ENCODE peak calls at places on chromosomes 7 and 10, in seven cellular contexts. O, K, S, T, C, L and U are unnamed samples.

GRCh38 chr10:117271427-117271826 is 30.5 kb downstream of the SLC18A2 start:
- DNase-seq in T (no peak), C (no peak), O (no peak), S (peak), K (peak), L (no peak), U (no peak)

GRCh38 chr7:101201695-101202602 is 1.1 kb upstream of the MOGAT3 start:
- DNase-seq in K (no peak), C (no peak), T (no peak), S (no peak), L (no peak), O (no peak), U (no peak)

GRCh38 chr10:92915892-92916291 is 67.6 kb downstream of the EXOC6 start:
- DNase-seq in K (no peak), T (no peak), S (no peak), C (no peak), O (no peak), L (no peak), U (no peak)

GRCh38 chr10:14369881-14370280 is 39.2 kb upstream of the FRMD4A start:
- DNase-seq in K (no peak), T (no peak), L (no peak), O (no peak), C (no peak), S (no peak), U (no peak)

GRCh38 chr7:20164420-20165145 is 52.6 kb downstream of the MACC1 start:
- DNase-seq in T (no peak), S (peak), L (no peak), C (no peak), O (no peak), K (no peak), U (no peak)

GRCh38 chr10:61757525-61758397 is 95.0 kb downstream of the CABCOCO1 start:
- DNase-seq in S (peak), T (no peak), L (no peak), O (no peak), C (no peak), K (peak), U (no peak)

GRCh38 chr10:110016037-110016436 is 8.3 kb downstream of the ADD3 start:
- DNase-seq in T (no peak), K (no peak), C (no peak), S (peak), L (no peak), O (no peak), U (no peak)

GRCh38 chr7:50826371-50827172 is 43.9 kb upstream of the GRB10 start:
- DNase-seq in K (peak), L (no peak), O (no peak), S (peak), T (no peak), C (no peak), U (no peak)

GRCh38 chr7:128351296-128352123 is 7.8 kb upstream of the RBM28 start:
- DNase-seq in S (no peak), K (no peak), C (no peak), O (no peak), L (no peak), T (no peak), U (no peak)

GRCh38 chr7:128350708-128351295 is 7.1 kb upstream of the RBM28 start:
- DNase-seq in K (no peak), L (no peak), T (no peak), O (no peak), C (no peak), S (no peak), U (no peak)

GRCh38 chr7:128344431-128344774 is 695 bp upstream of the RBM28 start:
- DNase-seq in O (no peak), K (no peak), C (no peak), T (no peak), L (no peak), S (no peak), U (no peak)

GRCh38 chr7:128349121-128349825 is 5.6 kb upstream of the RBM28 start:
- DNase-seq in T (no peak), K (no peak), S (no peak), L (no peak), C (no peak), O (no peak), U (no peak)

GRCh38 chr7:128347573-128348147 is 4.0 kb upstream of the RBM28 start:
- DNase-seq in C (peak), O (no peak), L (no peak), S (peak), K (peak), T (no peak), U (peak)
- TF ChIP-seq CTCF in C (peak), O (peak), L (peak), S (peak), K (peak), T (peak), U (peak)

DNA sequence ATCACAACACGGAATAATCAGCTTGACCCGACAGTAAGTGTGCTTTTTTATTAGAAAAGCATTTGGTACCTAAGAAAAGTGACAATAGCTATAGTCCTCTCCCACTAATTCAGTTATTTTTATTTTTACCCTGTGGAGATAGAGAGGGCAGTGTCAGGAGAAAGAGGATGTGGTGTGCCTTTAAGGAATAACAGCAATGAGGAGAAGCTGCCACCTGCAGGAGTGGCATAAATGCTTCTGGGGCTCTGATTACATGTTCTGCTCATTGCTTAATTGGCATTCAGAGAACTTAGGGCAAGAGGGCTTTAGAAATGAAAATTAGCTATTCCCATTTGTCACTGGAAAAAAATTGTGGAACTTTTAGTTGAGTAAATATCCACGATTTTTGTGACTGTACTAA is 60.1 kb downstream of the DENND11 start:
- DNase-seq in S (peak), K (no peak), O (no peak), C (no peak), T (no peak), L (no peak), U (no peak)
- TF ChIP-seq CTCF in S (peak), K (peak), O (no peak), C (no peak), T (no peak), L (no peak), U (no peak)

DNA sequence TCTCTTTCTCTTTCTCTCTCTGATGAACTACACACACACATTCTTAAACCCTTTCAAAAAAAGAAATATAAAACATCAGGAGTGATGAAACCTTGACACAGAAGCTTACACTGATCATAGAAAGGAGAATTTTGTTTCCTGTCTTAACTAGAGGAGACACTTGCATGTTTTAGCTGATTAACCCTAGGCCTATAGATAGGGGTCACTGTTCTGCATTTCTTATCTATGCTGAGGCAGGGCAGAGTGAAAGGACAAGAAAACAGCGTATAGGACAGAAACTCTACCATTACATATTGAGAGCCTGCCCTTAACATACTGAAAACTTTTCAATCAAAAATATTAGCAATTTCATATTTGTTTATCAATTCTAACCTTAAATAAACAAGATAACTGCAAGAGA is 680.6 kb upstream of the MBL2 start:
- DNase-seq in K (no peak), L (no peak), S (no peak), C (no peak), T (no peak), O (no peak), U (no peak)
- TF ChIP-seq CTCF in K (no peak), L (no peak), S (no peak), C (no peak), T (peak), O (no peak), U (peak)

GRCh38 chr7:47887016-47887640 is 61.1 kb downstream of the PKD1L1 start:
- DNase-seq in C (no peak), O (no peak), S (no peak), K (no peak), L (no peak), T (no peak), U (no peak)
- TF ChIP-seq CTCF in C (no peak), O (no peak), S (no peak), K (no peak), L (no peak), T (no peak), U (no peak)